ENCODE peak calls at places on chromosomes 6 and 20, in eight cellular contexts. C is brain microvascular endothelial cell, S is astrocyte of the spinal cord, L is cardiac fibroblast, A is DND-41, Q is lung, V is mammary epithelial cell, U is H9. Y is an unnamed sample.

GRCh38 chr6:96816182-96816888 is 20.9 kb downstream of the GPR63 start:
- DNase-seq in Q (no peak), C (no peak), S (peak; percentile 29), U (peak; percentile 36), A (no peak), V (no peak), L (peak; percentile 40), Y (no peak)

GRCh38 chr6:147507162-147508072 is 1.1 kb upstream of the SAMD5 start:
- DNase-seq in U (peak; percentile 43), C (peak; percentile 16), A (no peak), L (peak; percentile 3), V (peak; percentile 23), S (peak; percentile 19), Q (no peak), Y (no peak)

GRCh38 chr6:136288566-136289326 is 900 bp downstream of the BCLAF1 start:
- DNase-seq in V (peak; percentile 96), L (peak; percentile 96), S (peak; percentile 94), C (peak; percentile 97), Q (peak; percentile 87), U (peak; percentile 77), A (peak; percentile 67), Y (peak; percentile 89)

GRCh38 chr20:48397689-48398005 is 430.2 kb downstream of the PREX1 start:
- DNase-seq in L (no peak), Q (no peak), S (no peak), U (no peak), A (no peak), C (no peak), V (no peak), Y (no peak)

GRCh38 chr20:58570181-58570859 is 55.1 kb upstream of the APCDD1L start:
- DNase-seq in C (no peak), L (peak; percentile 41), U (no peak), V (no peak), Q (no peak), S (no peak), A (no peak), Y (no peak)

GRCh38 chr6:22082278-22082677 is 214.6 kb downstream of the PRL start:
- DNase-seq in U (no peak), A (no peak), Q (no peak), C (no peak), S (no peak), V (no peak), L (peak; percentile 48), Y (no peak)

GRCh38 chr6:15308445-15309213 is 62.8 kb downstream of the JARID2 start:
- DNase-seq in S (no peak), A (no peak), C (no peak), U (no peak), L (peak; percentile 49), V (no peak), Q (no peak), Y (peak; percentile 44)

GRCh38 chr20:17762243-17762872 is 62.6 kb downstream of the BANF2 start:
- DNase-seq in S (no peak), V (no peak), A (no peak), C (no peak), U (no peak), Q (no peak), L (no peak), Y (no peak)

GRCh38 chr20:31990958-31991705 is 19.1 kb upstream of the CCM2L start:
- DNase-seq in L (no peak), A (no peak), U (no peak), V (no peak), Q (no peak), C (no peak), S (no peak), Y (no peak)

GRCh38 chr6:25192562-25192961 is 86.6 kb upstream of the CARMIL1 start:
- DNase-seq in V (no peak), Q (no peak), L (peak; percentile 67), C (no peak), S (no peak), U (no peak), A (no peak), Y (no peak)

GRCh38 chr6:149962461-149963211 is 1.1 kb upstream of the ULBP1 start:
- DNase-seq in V (no peak), U (no peak), C (no peak), L (no peak), Q (no peak), S (no peak), A (no peak), Y (no peak)

GRCh38 chr20:61963885-61964674 is 101.6 kb downstream of the TAF4 start:
- DNase-seq in A (no peak), U (no peak), C (no peak), L (no peak), V (no peak), S (no peak), Q (no peak), Y (no peak)

GRCh38 chr6:159983641-159984080 is 14.8 kb downstream of the IGF2R start:
- DNase-seq in C (peak; percentile 55), U (no peak), Q (no peak), A (no peak), L (peak; percentile 68), S (peak; percentile 61), V (no peak), Y (no peak)

GRCh38 chr20:25624500-25624939 is 706 bp upstream of the NANP start:
- DNase-seq in L (no peak), S (no peak), V (no peak), U (no peak), A (no peak), C (no peak), Q (no peak), Y (no peak)

GRCh38 chr6:105363100-105363754 is 39.7 kb downstream of the PREP start:
- DNase-seq in C (peak; percentile 17), U (no peak), V (peak; percentile 33), Q (no peak), L (peak; percentile 58), A (no peak), S (peak; percentile 52), Y (no peak)

GRCh38 chr6:70668499-70668812 is 773 bp downstream of the SMAP1 start:
- DNase-seq in V (no peak), L (peak; percentile 26), Q (no peak), C (no peak), U (no peak), A (no peak), S (no peak), Y (peak; percentile 70)

GRCh38 chr6:104941694-104942177 is 15.2 kb upstream of the LIN28B start:
- DNase-seq in S (no peak), U (no peak), C (no peak), Q (no peak), A (no peak), L (no peak), V (no peak), Y (no peak)

GRCh38 chr6:154719433-154719832 is 13.8 kb upstream of the SCAF8 start:
- DNase-seq in L (no peak), S (no peak), C (no peak), Q (no peak), A (no peak), U (no peak), V (no peak), Y (no peak)
- TF ChIP-seq CTCF in L (no peak), S (no peak), C (no peak), Q (no peak), A (no peak), U (no peak), V (no peak), Y (no peak)

GRCh38 chr6:1316482-1317220 is 4.8 kb downstream of the FOXQ1 start:
- DNase-seq in Q (no peak), A (no peak), C (no peak), S (no peak), V (no peak), U (peak; percentile 72), L (no peak), Y (peak; percentile 9)
- TF ChIP-seq CTCF in Q (no peak), A (no peak), C (no peak), S (no peak), V (peak; percentile 39), U (no peak), L (no peak), Y (no peak)

DNA sequence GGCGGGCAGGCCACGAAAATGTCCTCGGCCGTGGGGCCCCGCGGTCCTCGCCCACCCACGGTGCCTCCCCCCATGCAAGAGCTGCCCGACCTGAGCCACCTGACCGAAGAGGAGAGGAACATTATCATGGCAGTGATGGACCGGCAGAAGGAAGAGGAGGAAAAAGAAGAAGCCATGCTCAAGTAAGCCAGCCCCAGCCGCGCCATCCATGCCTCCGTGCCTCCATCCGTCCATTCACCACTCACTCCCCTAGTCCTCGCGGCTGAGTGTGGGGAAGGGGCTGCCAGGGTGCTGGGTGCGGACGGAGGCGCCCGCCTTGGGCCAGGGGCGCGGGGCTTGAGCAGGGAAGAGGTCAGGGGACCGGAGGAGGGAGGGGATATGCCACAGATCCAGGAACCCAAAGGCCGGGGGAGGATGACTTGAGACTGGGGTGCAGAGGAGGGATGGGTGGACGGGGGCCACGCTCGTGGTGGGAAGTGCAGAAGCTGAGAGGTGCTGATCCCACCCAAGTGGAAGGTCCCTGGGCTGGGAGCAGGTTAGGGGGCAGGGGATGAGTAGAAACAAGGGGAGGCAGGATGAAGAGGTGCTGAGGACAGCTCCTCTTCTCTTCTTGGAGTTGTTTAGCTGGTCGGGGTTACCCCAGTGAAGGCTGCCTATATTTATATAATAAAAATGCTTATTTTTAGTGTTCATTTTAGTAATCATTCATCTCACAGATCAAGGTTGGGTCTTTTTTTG is 825 bp downstream of the RIMS1 start:
- DNase-seq in A (no peak), Q (no peak), S (no peak), L (no peak), V (no peak), U (peak; percentile 44), C (no peak), Y (no peak)
- TF ChIP-seq CTCF in A (no peak), Q (no peak), S (no peak), L (no peak), V (no peak), U (peak; percentile 9), C (no peak), Y (no peak)

DNA sequence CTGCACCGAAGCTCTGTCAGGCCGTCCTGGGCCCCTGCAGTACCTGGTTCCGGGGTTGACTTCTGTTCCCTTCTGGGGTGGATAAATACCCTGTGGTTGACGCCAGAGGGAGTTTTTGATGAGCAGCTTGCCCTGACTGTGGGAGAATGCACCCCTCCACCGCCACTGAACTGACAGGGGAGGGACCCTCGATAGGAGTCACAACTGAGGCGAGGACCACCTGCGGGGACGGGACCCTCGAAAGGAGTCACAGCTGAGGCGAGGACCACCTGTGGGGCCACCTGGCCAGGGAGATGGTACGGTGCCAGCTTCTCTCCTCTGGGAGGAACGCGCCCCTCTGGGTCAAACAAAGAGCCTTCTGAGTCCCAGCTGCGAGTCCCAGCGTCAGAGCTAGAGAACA is 100.1 kb upstream of the FRMD1 start:
- DNase-seq in Q (no peak), A (no peak), C (no peak), U (peak; percentile 39), V (no peak), S (no peak), L (no peak), Y (no peak)
- TF ChIP-seq CTCF in Q (no peak), A (no peak), C (no peak), U (peak; percentile 21), V (no peak), S (no peak), L (no peak), Y (no peak)